ENCODE peak calls at places on chromosomes 6 and 20, in nine cellular contexts. D is posterior cingulate gyrus, S is SW 1271, K is T follicular helper cell, G is endothelial cell of umbilical vein, C is sciatic nerve, H is AG10803, X is progenitor cell of endocrine pancreas, O is fibroblast of lung. E is an unnamed sample.

GRCh38 chr20:19885981-19886665 is 128.1 kb downstream of the RIN2 start:
- DNase-seq in O (peak), D (peak), C (peak), H (peak), X (no peak), S (peak), G (peak), K (no peak), E (peak)

GRCh38 chr6:91476000-91476399 is 889.1 kb upstream of the MAP3K7 start:
- DNase-seq in S (peak), X (no peak), C (no peak), H (no peak), O (peak), G (peak), D (no peak), K (no peak), E (no peak)

GRCh38 chr6:153729189-153729588 is 309.9 kb upstream of the OPRM1 start:
- DNase-seq in G (no peak), S (no peak), C (no peak), X (no peak), O (no peak), H (no peak), K (no peak), D (no peak), E (no peak)

GRCh38 chr6:112618796-112619195 is 271.7 kb downstream of the RFPL4B start:
- DNase-seq in C (no peak), H (peak), O (peak), S (no peak), X (no peak), K (no peak), G (peak), D (no peak), E (no peak)

GRCh38 chr20:35617397-35618031 is 1.9 kb downstream of the SPAG4 start:
- DNase-seq in G (peak), S (peak), D (peak), C (peak), K (peak), H (peak), O (peak), X (no peak), E (no peak)

GRCh38 chr20:52049001-52049731 is 142.4 kb downstream of the ZFP64 start:
- DNase-seq in S (no peak), C (no peak), X (no peak), O (peak), H (peak), K (no peak), D (no peak), G (peak), E (no peak)

GRCh38 chr20:32452776-32453466 is 94.8 kb downstream of the ASXL1 start:
- DNase-seq in G (no peak), D (no peak), H (no peak), C (no peak), O (no peak), K (no peak), S (no peak), X (no peak), E (no peak)

GRCh38 chr6:111417181-111417585 is 65.8 kb downstream of the REV3L start:
- DNase-seq in S (no peak), D (peak), K (no peak), G (no peak), X (no peak), O (peak), C (no peak), H (peak), E (peak)

GRCh38 chr6:84066536-84066935 is 33.0 kb downstream of the MRAP2 start:
- DNase-seq in S (no peak), D (no peak), C (no peak), H (no peak), O (no peak), X (no peak), K (no peak), G (no peak), E (no peak)

GRCh38 chr6:107576852-107577251 is 86.9 kb downstream of the SOBP start:
- DNase-seq in X (no peak), G (peak), D (no peak), K (no peak), H (peak), S (no peak), O (peak), C (no peak), E (no peak)

GRCh38 chr20:41339957-41340326 is 679 bp upstream of the LPIN3 start:
- DNase-seq in C (peak), X (peak), K (peak), S (peak), G (peak), H (peak), D (peak), O (peak), E (peak)

GRCh38 chr6:158784505-158784904 is 34.7 kb downstream of the EZR start:
- DNase-seq in O (no peak), C (no peak), G (peak), D (no peak), H (peak), K (no peak), S (peak), X (no peak), E (no peak)

GRCh38 chr6:22886881-22887581 is 317.7 kb downstream of the HDGFL1 start:
- DNase-seq in H (peak), C (no peak), O (no peak), S (no peak), K (no peak), G (no peak), X (no peak), D (no peak), E (no peak)

GRCh38 chr20:709421-709820 is 33.8 kb upstream of the SCRT2 start:
- DNase-seq in X (no peak), G (no peak), S (no peak), D (no peak), O (no peak), K (no peak), C (peak), H (no peak), E (no peak)

GRCh38 chr20:18831830-18832229 is 18.2 kb downstream of the SCP2D1 start:
- DNase-seq in X (no peak), K (no peak), H (peak), G (no peak), C (no peak), D (no peak), O (peak), S (no peak), E (no peak)

GRCh38 chr20:408843-409696 is 971 bp downstream of the RBCK1 start:
- DNase-seq in G (peak), C (no peak), D (no peak), X (no peak), S (no peak), H (no peak), K (no peak), O (no peak), E (no peak)

GRCh38 chr20:8709627-8710026 is 359.3 kb upstream of the PLCB4 start:
- DNase-seq in G (no peak), O (peak), D (no peak), K (no peak), H (no peak), C (no peak), S (no peak), X (no peak), E (no peak)

GRCh38 chr6:116165596-116165995 is 39.7 kb upstream of the COL10A1 start:
- DNase-seq in K (no peak), O (no peak), G (no peak), D (no peak), X (no peak), C (no peak), S (no peak), H (no peak), E (no peak)

GRCh38 chr20:1469925-1470571 is 3.4 kb upstream of the NSFL1C start:
- DNase-seq in G (peak), X (peak), S (peak), K (no peak), C (peak), D (peak), H (peak), O (peak), E (peak)

GRCh38 chr6:130969807-130970491 is 93.1 kb downstream of the EPB41L2 start:
- DNase-seq in G (peak), X (no peak), K (no peak), S (no peak), H (peak), C (peak), D (no peak), O (peak), E (no peak)

GRCh38 chr6:8387942-8388437 is 47.4 kb downstream of the SLC35B3 start:
- DNase-seq in D (no peak), S (no peak), C (no peak), K (no peak), X (no peak), O (no peak), G (no peak), H (no peak), E (no peak)

GRCh38 chr20:14717124-14718004 is 380.0 kb upstream of the FLRT3 start:
- DNase-seq in G (no peak), C (no peak), K (no peak), O (no peak), D (no peak), H (no peak), X (no peak), S (no peak), E (no peak)

GRCh38 chr6:163919652-163920051 is 505.1 kb downstream of the QKI start:
- DNase-seq in O (no peak), G (no peak), S (no peak), C (no peak), X (no peak), H (no peak), D (no peak), K (no peak), E (no peak)

GRCh38 chr6:31205638-31206037 is 35.2 kb upstream of the POU5F1 start:
- DNase-seq in C (no peak), G (no peak), D (no peak), K (no peak), X (no peak), O (no peak), S (no peak), H (no peak), E (no peak)

GRCh38 chr6:154410619-154411044 is 54.0 kb upstream of the IPCEF1 start:
- DNase-seq in S (peak), O (peak), G (peak), K (no peak), C (peak), D (no peak), X (no peak), H (peak), E (no peak)

GRCh38 chr20:8481636-8482035 is 349.6 kb downstream of the PLCB1 start:
- DNase-seq in H (peak), G (no peak), S (no peak), C (no peak), K (no peak), X (no peak), D (no peak), O (peak), E (no peak)

GRCh38 chr6:167676000-167676665 is 150.6 kb upstream of the AFDN start:
- DNase-seq in G (peak), C (no peak), S (no peak), X (peak), D (no peak), H (no peak), K (no peak), O (peak), E (no peak)

GRCh38 chr6:246349-246748 is 45.9 kb upstream of the DUSP22 start:
- DNase-seq in C (no peak), S (no peak), G (no peak), X (no peak), K (no peak), D (no peak), H (no peak), O (no peak), E (no peak)